ENCODE peak calls at places on chromosome 22, in four cellular contexts. I is K562, O is HepG2, G is GM12878. J is an unnamed sample.

GRCh38 chr22:42330953-42331525 is 60.6 kb upstream of the TCF20 start:
- DNase-seq in I (no peak), O (no peak), G (no peak), J (no peak)

GRCh38 chr22:39625554-39626537 is 55.3 kb downstream of the CACNA1I start:
- DNase-seq in I (peak), O (no peak), G (no peak), J (no peak)

GRCh38 chr22:30238661-30239420 is 7.7 kb downstream of the LIF start:
- DNase-seq in O (no peak), G (no peak), I (peak), J (no peak)

GRCh38 chr22:43001271-43002197 is 13.4 kb downstream of the PACSIN2 start:
- DNase-seq in O (peak), G (no peak), I (no peak), J (peak)

GRCh38 chr22:17077255-17077654 is 7.5 kb upstream of the IL17RA start:
- DNase-seq in I (no peak), O (no peak), G (no peak), J (no peak)

GRCh38 chr22:42717197-42717967 is 3.3 kb downstream of the A4GALT start:
- DNase-seq in G (no peak), O (no peak), I (peak), J (no peak)

GRCh38 chr22:49307870-49308269 is 519.8 kb downstream of the BRD1 start:
- DNase-seq in I (no peak), O (no peak), G (no peak), J (no peak)

GRCh38 chr22:40147388-40148176 is 30.1 kb upstream of the TNRC6B start:
- DNase-seq in G (no peak), I (no peak), O (no peak), J (no peak)

GRCh38 chr22:20013382-20013871 is 3.2 kb downstream of the ARVCF start:
- DNase-seq in G (no peak), I (peak), O (peak), J (peak)

GRCh38 chr22:47166446-47167016 is 404.1 kb downstream of the TBC1D22A start:
- DNase-seq in I (no peak), O (no peak), G (no peak), J (no peak)

GRCh38 chr22:44536411-44536810 is 38.4 kb upstream of the RTL6 start:
- DNase-seq in G (no peak), I (no peak), O (no peak), J (no peak)

GRCh38 chr22:44684506-44685383 is 17.3 kb upstream of the PRR5 start:
- DNase-seq in O (peak), I (peak), G (peak), J (peak)

GRCh38 chr22:28883917-28884753 is 763 bp downstream of the ZNRF3 start:
- DNase-seq in O (no peak), I (peak), G (no peak), J (peak)

GRCh38 chr22:50173221-50173982 is 2.9 kb downstream of the PANX2 start:
- DNase-seq in I (no peak), O (no peak), G (no peak), J (no peak)

GRCh38 chr22:50011447-50012200 is 941 bp downstream of the IL17REL start:
- DNase-seq in O (no peak), I (no peak), G (no peak), J (no peak)

GRCh38 chr22:18078329-18079041 is 695 bp downstream of the PEX26 start:
- DNase-seq in G (no peak), I (peak), O (peak), J (peak)

GRCh38 chr22:21102659-21103267 is 57.0 kb downstream of the LRRC74B start:
- DNase-seq in I (peak), G (no peak), O (peak), J (peak)

GRCh38 chr22:31229402-31230140 is 17.5 kb downstream of the LIMK2 start:
- DNase-seq in O (no peak), G (no peak), I (no peak), J (peak)

GRCh38 chr22:30265131-30265720 is 1.4 kb downstream of the OSM start:
- DNase-seq in I (no peak), O (no peak), G (no peak), J (no peak)

GRCh38 chr22:50363411-50364194 is 20.5 kb downstream of the PPP6R2 start:
- DNase-seq in I (no peak), O (no peak), G (no peak), J (no peak)

GRCh38 chr22:37498289-37498909 is 12.2 kb upstream of the MFNG start:
- DNase-seq in G (peak), O (peak), I (peak), J (peak)

GRCh38 chr22:49788492-49788891 is 39.2 kb downstream of the BRD1 start:
- DNase-seq in I (no peak), O (no peak), G (no peak), J (peak)

GRCh38 chr22:26589367-26589844 is 526 bp downstream of the TPST2 start:
- DNase-seq in I (peak), O (no peak), G (no peak), J (peak)

GRCh38 chr22:48309115-48309705 is 1518.5 kb downstream of the BRD1 start:
- DNase-seq in G (no peak), I (no peak), O (no peak), J (no peak)

DNA sequence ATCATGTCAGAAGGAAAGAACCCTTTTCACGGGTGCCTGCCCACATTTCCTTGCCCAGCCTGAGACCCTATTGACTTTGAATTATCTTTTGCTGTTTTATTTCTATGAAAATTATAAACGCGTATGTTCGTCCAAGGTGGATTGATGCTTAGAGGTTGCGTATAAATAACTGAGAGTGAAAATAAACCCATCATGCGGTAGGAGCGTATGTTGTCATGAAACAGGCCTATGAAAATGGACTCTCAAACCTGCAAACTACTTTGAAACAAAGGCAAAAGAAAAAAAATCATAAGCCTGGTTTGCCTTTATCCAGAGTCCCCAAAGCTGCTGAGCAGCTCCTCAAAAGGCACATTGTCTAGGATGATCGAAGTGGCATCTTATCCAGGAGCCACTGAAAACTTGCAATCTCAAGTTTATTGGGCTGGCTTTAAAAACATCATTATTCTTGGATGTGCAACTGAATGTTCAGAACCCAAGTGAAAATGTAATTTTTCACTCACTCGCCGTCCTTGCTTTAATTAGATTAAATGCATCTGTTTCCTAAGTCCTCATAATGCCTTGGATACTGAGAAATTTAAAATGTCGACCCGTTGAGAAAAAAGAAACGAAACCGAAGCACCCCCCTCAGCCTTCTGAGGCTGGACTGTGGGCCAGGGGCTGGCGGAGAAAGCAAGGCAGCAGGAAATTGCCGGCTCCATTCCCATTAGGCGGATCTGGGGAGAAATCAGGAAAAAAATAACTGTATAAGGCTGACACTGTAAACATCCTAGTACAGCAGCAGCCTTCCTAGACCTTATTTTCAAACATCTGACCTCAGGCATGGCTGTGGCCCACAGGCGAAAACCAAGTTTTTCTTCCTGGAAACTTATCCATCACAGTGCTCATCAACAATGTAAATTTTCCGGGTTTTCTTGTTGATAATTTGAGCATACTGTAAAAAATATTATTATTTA is 82.9 kb upstream of the PPARA start:
- DNase-seq in I (no peak), G (no peak), O (no peak), J (peak)
- TF ChIP-seq MYC in I (no peak), G (no peak), O (no peak), J (no peak)

DNA sequence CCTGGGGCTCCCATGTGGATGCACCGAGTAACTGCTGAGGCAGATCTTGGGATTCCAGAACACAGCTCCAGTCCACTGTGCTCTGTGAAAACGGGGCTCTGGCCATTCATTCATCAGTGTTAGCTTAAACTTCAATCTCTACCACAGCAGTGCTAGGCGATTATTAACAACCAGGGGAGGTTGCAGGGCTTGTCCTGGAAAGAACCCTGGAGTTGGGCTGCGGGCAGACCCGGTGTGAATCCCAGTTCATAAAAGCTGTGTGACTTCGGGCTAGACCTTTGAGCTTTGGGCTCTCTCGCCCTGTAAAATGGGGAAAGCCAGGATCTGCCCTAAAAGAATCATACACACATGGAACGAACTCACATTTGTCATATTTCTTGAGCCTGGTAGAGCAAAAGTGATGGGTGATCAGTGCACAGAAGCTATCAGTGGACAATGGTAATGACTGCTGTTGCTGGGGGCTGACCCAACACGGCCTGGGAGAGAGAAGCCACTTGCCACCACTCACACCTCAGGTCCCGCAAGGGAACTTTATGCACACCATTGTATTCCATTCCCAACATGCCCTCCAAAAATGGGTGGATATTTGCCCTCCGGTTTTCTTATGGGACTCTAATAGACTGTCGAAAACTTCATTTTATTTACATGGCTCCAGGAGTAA is 15.6 kb upstream of the CRYBB3 start:
- DNase-seq in I (no peak), G (no peak), O (peak), J (no peak)
- H3K9ac ChIP-seq in I (no peak), G (no peak), O (no peak), J (no peak)

GRCh38 chr22:22534604-22535415 is 14.7 kb upstream of the ZNF280A start:
- DNase-seq in G (no peak), I (peak), O (no peak), J (no peak)

GRCh38 chr22:22536515-22536914 is 16.4 kb upstream of the ZNF280A start:
- DNase-seq in O (no peak), G (no peak), I (no peak), J (no peak)

GRCh38 chr22:22533863-22534262 is 13.8 kb upstream of the ZNF280A start:
- DNase-seq in I (no peak), O (no peak), G (no peak), J (no peak)

GRCh38 chr22:22536916-22537315 is 16.8 kb upstream of the ZNF280A start:
- DNase-seq in I (no peak), G (no peak), O (no peak), J (no peak)

GRCh38 chr22:22535662-22536061 is 15.6 kb upstream of the ZNF280A start:
- DNase-seq in I (no peak), O (no peak), G (no peak), J (no peak)
- TF ChIP-seq MYC in I (no peak), O (no peak), G (no peak), J (no peak)

GRCh38 chr22:27784099-27784446 is 17.5 kb downstream of the MN1 start:
- DNase-seq in I (no peak), G (no peak), O (no peak), J (no peak)

GRCh38 chr22:27782065-27782464 is 19.5 kb downstream of the MN1 start:
- DNase-seq in O (no peak), I (no peak), G (no peak), J (no peak)

GRCh38 chr22:27786253-27786898 is 15.2 kb downstream of the MN1 start:
- DNase-seq in I (no peak), G (no peak), O (no peak), J (no peak)

GRCh38 chr22:27785818-27786217 is 15.7 kb downstream of the MN1 start:
- DNase-seq in G (no peak), I (no peak), O (no peak), J (no peak)

GRCh38 chr22:27783436-27784098 is 18.0 kb downstream of the MN1 start:
- DNase-seq in O (no peak), I (no peak), G (no peak), J (no peak)
- H3K9ac ChIP-seq in O (no peak), I (no peak), G (no peak), J (no peak)